ENCODE peak calls at places on chromosomes 16 and 17, in ten cellular contexts. L is NCI-H748 treated with DMSO at 0.1 percent for 48 hours; G is SHP77; R is body of pancreas; B is IMR-90; U is effector CD4-positive, alpha-beta T cell; F is ACHN; I is stimulated activated effector memory CD8-positive, alpha-beta T cell treated with anti-CD3 and anti-CD28 coated beads, Interleukin-12 subunit alpha, Interleukin-12 subunit beta, amount 100 ng/mL, for 72 hours; D is cardiac muscle cell; Z is endodermal cell. Q is an unnamed sample.

GRCh38 chr17:82917656-82918345 is 78.0 kb upstream of the ZNF750 start:
- DNase-seq in L (no peak), G (no peak), R (no peak), B (peak), U (peak), F (peak), I (peak), D (peak), Z (peak), Q (peak)

GRCh38 chr16:50390914-50391700 is 22.3 kb upstream of the BRD7 start:
- DNase-seq in L (no peak), G (no peak), R (no peak), B (no peak), U (no peak), F (no peak), I (no peak), D (peak), Z (no peak), Q (no peak)

GRCh38 chr17:46962374-46962790 is 16.7 kb downstream of the RPRML start:
- DNase-seq in L (no peak), G (no peak), R (no peak), B (peak), U (no peak), F (no peak), I (no peak), D (no peak), Z (no peak), Q (no peak)

GRCh38 chr17:28710948-28711722 is 553 bp downstream of the PROCA1 start:
- DNase-seq in L (peak), G (peak), R (peak), B (peak), U (peak), F (peak), I (peak), D (peak), Z (peak), Q (peak)

GRCh38 chr17:50693041-50693682 is 14.6 kb downstream of the ANKRD40 start:
- DNase-seq in L (no peak), G (no peak), R (no peak), B (peak), U (no peak), F (peak), I (no peak), D (no peak), Z (no peak), Q (no peak)

GRCh38 chr17:80816241-80817103 is 175.2 kb upstream of the CHMP6 start:
- DNase-seq in L (no peak), G (no peak), R (no peak), B (no peak), U (no peak), F (no peak), I (no peak), D (no peak), Z (peak), Q (no peak)

GRCh38 chr16:67284699-67285646 is 5.6 kb downstream of the PLEKHG4 start:
- DNase-seq in L (peak), G (peak), R (peak), B (peak), U (no peak), F (peak), I (no peak), D (peak), Z (peak), Q (peak)

GRCh38 chr16:1944612-1945199 is 1.7 kb upstream of the MSRB1 start:
- DNase-seq in L (no peak), G (no peak), R (no peak), B (no peak), U (no peak), F (no peak), I (no peak), D (no peak), Z (no peak), Q (no peak)

GRCh38 chr17:52660692-52661091 is 502.2 kb upstream of the CA10 start:
- DNase-seq in L (no peak), G (no peak), R (no peak), B (no peak), U (no peak), F (no peak), I (no peak), D (no peak), Z (no peak), Q (no peak)

GRCh38 chr17:36817483-36818048 is 119.7 kb upstream of the LHX1 start:
- DNase-seq in L (no peak), G (no peak), R (no peak), B (no peak), U (no peak), F (no peak), I (no peak), D (no peak), Z (no peak), Q (no peak)

GRCh38 chr16:894841-895240 is 75.9 kb downstream of the LMF1 start:
- DNase-seq in L (no peak), G (no peak), R (no peak), B (no peak), U (no peak), F (no peak), I (no peak), D (no peak), Z (peak), Q (no peak)

GRCh38 chr16:51960931-51961330 is 586.0 kb downstream of the TOX3 start:
- DNase-seq in L (no peak), G (no peak), R (no peak), B (no peak), U (no peak), F (no peak), I (no peak), D (no peak), Z (no peak), Q (no peak)

GRCh38 chr16:69328854-69329316 is 1.5 kb downstream of the PDF start:
- DNase-seq in L (no peak), G (no peak), R (peak), B (peak), U (no peak), F (peak), I (no peak), D (no peak), Z (no peak), Q (no peak)

GRCh38 chr17:72515291-72516065 is 394.7 kb downstream of the SOX9 start:
- DNase-seq in L (no peak), G (no peak), R (peak), B (peak), U (no peak), F (peak), I (no peak), D (no peak), Z (no peak), Q (no peak)

Q was measured in NB4.